ENCODE peak calls at places on chromosomes 1 and 21, in eight cellular contexts. F, P, Q, H, O, G, I and L are unnamed samples.
A peak's percentile ranks its signal among the peaks of the same experiment; 100 is the strongest.

GRCh38 chr1:38235705-38236104 is 189.1 kb upstream of the POU3F1 start:
- DNase-seq in F (peak; percentile 5), P (no peak), Q (no peak), H (no peak), O (no peak), G (no peak), I (no peak), L (no peak)

GRCh38 chr1:204265665-204266064 is 51.9 kb upstream of the GOLT1A start:
- DNase-seq in F (no peak), P (no peak), Q (peak; percentile 42), H (peak; percentile 50), O (no peak), G (no peak), I (no peak), L (no peak)

GRCh38 chr1:81118550-81118949 is 682.2 kb upstream of the ADGRL2 start:
- DNase-seq in F (no peak), P (no peak), Q (no peak), H (no peak), O (no peak), G (peak; percentile 24), I (no peak), L (no peak)

GRCh38 chr1:67439277-67440029 is 9.3 kb upstream of the SERBP1 start:
- DNase-seq in F (no peak), P (no peak), Q (no peak), H (no peak), O (no peak), G (no peak), I (no peak), L (no peak)

GRCh38 chr1:153534933-153535663 is 693 bp downstream of the S100A6 start:
- DNase-seq in F (peak; percentile 57), P (peak; percentile 85), Q (peak; percentile 68), H (peak; percentile 62), O (peak; percentile 83), G (no peak), I (peak; percentile 42), L (no peak)

GRCh38 chr1:88221396-88221795 is 462.7 kb upstream of the PKN2 start:
- DNase-seq in F (no peak), P (no peak), Q (no peak), H (no peak), O (no peak), G (no peak), I (no peak), L (no peak)

GRCh38 chr1:206463137-206463536 is 7.1 kb upstream of the IKBKE start:
- DNase-seq in F (no peak), P (no peak), Q (no peak), H (no peak), O (no peak), G (no peak), I (no peak), L (no peak)

GRCh38 chr1:117511273-117511672 is 94.6 kb upstream of the TENT5C start:
- DNase-seq in F (no peak), P (no peak), Q (no peak), H (no peak), O (no peak), G (no peak), I (no peak), L (no peak)

GRCh38 chr1:25826571-25826970 is 6.8 kb downstream of the MTFR1L start:
- DNase-seq in F (no peak), P (no peak), Q (no peak), H (no peak), O (no peak), G (no peak), I (no peak), L (no peak)

GRCh38 chr1:19731311-19731821 is 66.7 kb downstream of the HTR6 start:
- DNase-seq in F (no peak), P (no peak), Q (no peak), H (no peak), O (no peak), G (no peak), I (no peak), L (no peak)

GRCh38 chr1:55420021-55420420 is 204.9 kb upstream of the USP24 start:
- DNase-seq in F (no peak), P (no peak), Q (no peak), H (no peak), O (no peak), G (no peak), I (no peak), L (no peak)

GRCh38 chr1:33825506-33825905 is 38.4 kb upstream of the HMGB4 start:
- DNase-seq in F (no peak), P (no peak), Q (no peak), H (no peak), O (no peak), G (no peak), I (no peak), L (no peak)

GRCh38 chr1:42739753-42740700 is at the start of gene CLDN19:
- DNase-seq in F (no peak), P (peak; percentile 40), Q (no peak), H (no peak), O (no peak), G (no peak), I (no peak), L (no peak)

GRCh38 chr21:27796106-27796505 is 829.2 kb upstream of the ADAMTS5 start:
- DNase-seq in F (no peak), P (no peak), Q (no peak), H (no peak), O (no peak), G (no peak), I (no peak), L (no peak)

GRCh38 chr1:244319283-244320132 is 132.2 kb downstream of the ADSS2 start:
- DNase-seq in F (peak; percentile 55), P (no peak), Q (no peak), H (no peak), O (peak; percentile 45), G (peak; percentile 69), I (no peak), L (no peak)

GRCh38 chr1:1919304-1920056 is 401 bp upstream of the TMEM52 start:
- DNase-seq in F (peak; percentile 100), P (peak; percentile 100), Q (peak; percentile 98), H (peak; percentile 98), O (peak; percentile 98), G (peak; percentile 100), I (peak; percentile 98), L (peak; percentile 79)

GRCh38 chr1:1917304-1917976 is 1.6 kb downstream of the TMEM52 start:
- DNase-seq in F (peak; percentile 64), P (peak; percentile 61), Q (no peak), H (no peak), O (no peak), G (no peak), I (no peak), L (no peak)

GRCh38 chr1:1916882-1917281 is 1.8 kb downstream of the CALML6 start:
- DNase-seq in F (no peak), P (no peak), Q (no peak), H (no peak), O (no peak), G (no peak), I (no peak), L (no peak)

GRCh38 chr1:1918901-1919303 is at the start of gene TMEM52:
- DNase-seq in F (peak; percentile 93), P (peak; percentile 91), Q (no peak), H (no peak), O (no peak), G (no peak), I (no peak), L (no peak)

DNA sequence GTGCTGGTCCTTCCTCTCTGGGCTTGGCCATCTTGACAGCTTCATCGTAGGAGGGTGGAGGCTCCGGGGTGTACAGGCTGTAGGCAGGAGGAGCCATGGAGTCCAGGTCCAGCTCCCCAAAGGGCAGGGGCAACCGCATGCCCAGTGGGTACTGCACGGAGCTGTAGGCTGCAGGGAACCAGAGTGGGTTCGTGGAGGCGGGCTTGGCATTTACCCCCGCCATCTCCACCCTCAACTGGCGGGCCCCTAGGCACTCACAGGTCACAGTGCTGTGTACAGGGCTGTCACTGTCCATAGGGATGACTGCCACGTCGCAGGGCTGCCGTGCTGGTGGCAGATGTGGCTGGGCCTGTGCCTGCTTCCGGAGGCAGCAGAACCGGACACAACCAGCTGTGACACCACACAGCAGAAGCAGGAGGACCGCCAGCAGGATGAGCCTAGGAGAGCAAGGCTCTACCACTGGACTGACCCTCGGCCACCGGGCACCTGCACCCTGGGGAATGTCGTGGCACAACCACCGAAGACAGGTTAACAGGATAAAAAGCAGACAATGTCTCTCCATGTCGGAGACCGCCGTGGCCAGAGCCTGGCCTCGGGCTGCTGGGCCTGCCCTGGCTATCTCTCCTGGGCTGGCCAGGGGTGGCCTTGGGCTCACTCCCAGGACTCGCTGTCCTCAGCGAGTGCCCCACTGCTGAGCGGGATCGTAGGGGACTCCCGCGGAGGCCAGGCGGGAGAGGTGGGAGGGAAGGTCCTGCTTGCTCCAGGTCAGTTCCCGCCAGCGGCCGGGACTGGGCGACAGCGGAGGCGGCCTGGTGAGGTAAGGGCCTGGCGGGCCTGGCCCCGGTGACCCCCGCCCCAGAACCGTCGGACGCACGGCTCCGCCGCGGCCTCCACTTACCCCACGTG is 831 bp downstream of the TMEM52 start:
- DNase-seq in F (no peak), P (peak; percentile 69), Q (no peak), H (no peak), O (no peak), G (no peak), I (no peak), L (no peak)
- H3K4me3 ChIP-seq in F (peak overlapping the region; percentile 1), P (no peak overlapping the region), Q (peak overlapping the region; percentile 75), H (peak overlapping the region; percentile 61), O (no peak overlapping the region), G (peak overlapping the region; percentile 73), I (no peak overlapping the region), L (peak overlapping the region; percentile 37)

GRCh38 chr1:11707621-11708276 is 16.2 kb downstream of the DRAXIN start:
- DNase-seq in F (peak; percentile 84), P (no peak), Q (peak; percentile 78), H (peak; percentile 82), O (no peak), G (no peak), I (no peak), L (no peak)
- TF ChIP-seq CTCF in F (no peak), P (no peak), Q (no peak), H (no peak), O (no peak), G (no peak), I (no peak), L (no peak)

GRCh38 chr1:183804916-183805734 is at the start of gene RGL1:
- DNase-seq in F (peak; percentile 70), P (peak; percentile 58), Q (peak; percentile 76), H (peak; percentile 76), O (peak; percentile 84), G (peak; percentile 67), I (peak; percentile 89), L (no peak)

GRCh38 chr1:183806086-183806485 is 1.2 kb downstream of the RGL1 start:
- DNase-seq in F (no peak), P (no peak), Q (no peak), H (no peak), O (no peak), G (no peak), I (peak; percentile 51), L (no peak)

GRCh38 chr1:183807549-183808168 is 2.7 kb downstream of the RGL1 start:
- DNase-seq in F (peak; percentile 32), P (peak; percentile 49), Q (peak; percentile 35), H (no peak), O (no peak), G (peak; percentile 73), I (no peak), L (no peak)

GRCh38 chr1:183808296-183809027 is 3.5 kb downstream of the RGL1 start:
- DNase-seq in F (no peak), P (no peak), Q (no peak), H (no peak), O (no peak), G (no peak), I (no peak), L (no peak)

GRCh38 chr1:183806650-183807049 is 1.7 kb downstream of the RGL1 start:
- DNase-seq in F (no peak), P (no peak), Q (no peak), H (no peak), O (no peak), G (no peak), I (no peak), L (no peak)
- H3K4me3 ChIP-seq in F (no peak overlapping the region), P (no peak overlapping the region), Q (peak overlapping the region; percentile 76), H (peak overlapping the region; percentile 65), O (no peak overlapping the region), G (no peak overlapping the region), I (peak overlapping the region; percentile 89), L (peak overlapping the region; percentile 90)

GRCh38 chr1:6785721-6786505 is 659 bp downstream of the CAMTA1 start:
- DNase-seq in F (peak; percentile 18), P (peak; percentile 66), Q (peak; percentile 49), H (peak; percentile 25), O (peak; percentile 25), G (peak; percentile 47), I (peak; percentile 33), L (no peak)
- TF ChIP-seq CTCF in F (no peak), P (no peak), Q (peak; percentile 18), H (peak; percentile 12), O (no peak), G (peak; percentile 21), I (no peak), L (peak; percentile 20)